ENCODE peak calls at places on chromosomes 16 and 17, in four cellular contexts. J, V, C and A are unnamed samples.
A peak's percentile ranks its signal among the peaks of the same experiment; 100 is the strongest.

GRCh38 chr16:2325791-2326190 is 14.7 kb downstream of the ABCA3 start:
- DNase-seq in V (no peak), C (no peak), J (no peak), A (no peak)

GRCh38 chr17:20242271-20242670 is 225.1 kb downstream of the LGALS9B start:
- DNase-seq in C (no peak), J (no peak), V (no peak), A (no peak)

GRCh38 chr17:77410470-77410869 is 269.7 kb downstream of the SEC14L1 start:
- DNase-seq in V (no peak), C (no peak), J (no peak), A (no peak)

GRCh38 chr16:30491744-30492308 is 19.3 kb downstream of the ITGAL start:
- DNase-seq in V (no peak), C (peak; percentile 79), J (peak; percentile 56), A (no peak)

GRCh38 chr17:15655162-15655561 is 28.9 kb downstream of the TRIM16 start:
- DNase-seq in V (no peak), C (no peak), J (no peak), A (peak; percentile 2)

GRCh38 chr17:59791603-59792457 is 84.4 kb downstream of the VMP1 start:
- DNase-seq in J (peak; percentile 85), C (no peak), V (no peak), A (no peak)

GRCh38 chr16:19165101-19165500 is 2.9 kb upstream of the SYT17 start:
- DNase-seq in C (no peak), V (no peak), J (no peak), A (no peak)

GRCh38 chr17:39016193-39017153 is 49.3 kb upstream of the FBXO47 start:
- DNase-seq in V (no peak), J (no peak), C (no peak), A (peak; percentile 43)

GRCh38 chr16:50960517-50961202 is 190.4 kb downstream of the SALL1 start:
- DNase-seq in C (no peak), J (no peak), V (no peak), A (no peak)

GRCh38 chr17:50781167-50781566 is 13.8 kb upstream of the ANKRD40CL start:
- DNase-seq in J (no peak), V (no peak), C (no peak), A (no peak)

GRCh38 chr17:7922499-7923289 is 6.6 kb upstream of the RNF227 start:
- DNase-seq in J (no peak), C (no peak), V (no peak), A (no peak)

GRCh38 chr16:16019488-16019887 is 70.1 kb downstream of the ABCC1 start:
- DNase-seq in V (no peak), C (no peak), J (no peak), A (no peak)

GRCh38 chr16:62261760-62262159 is 225.5 kb upstream of the CDH8 start:
- DNase-seq in J (no peak), C (no peak), V (no peak), A (no peak)

GRCh38 chr17:27038676-27039075 is 255.2 kb upstream of the WSB1 start:
- DNase-seq in J (peak; percentile 19), V (peak; percentile 19), C (peak; percentile 34), A (no peak)

GRCh38 chr16:17273142-17273561 is 197.6 kb downstream of the XYLT1 start:
- DNase-seq in C (no peak), J (peak; percentile 35), V (no peak), A (peak; percentile 66)

GRCh38 chr17:10135539-10136257 is 62.7 kb downstream of the GAS7 start:
- DNase-seq in V (no peak), C (no peak), J (no peak), A (peak; percentile 51)

GRCh38 chr17:7823581-7824001 is 10.4 kb upstream of the KDM6B start:
- DNase-seq in V (no peak), C (no peak), J (no peak), A (no peak)

GRCh38 chr17:82127704-82128103 is 29.7 kb upstream of the FASN start:
- DNase-seq in J (no peak), V (peak; percentile 11), C (no peak), A (no peak)

GRCh38 chr17:11404431-11404830 is 163.4 kb downstream of the SHISA6 start:
- DNase-seq in V (no peak), C (no peak), J (no peak), A (no peak)

GRCh38 chr16:17414421-17414820 is 56.3 kb downstream of the XYLT1 start:
- DNase-seq in J (no peak), C (no peak), V (no peak), A (no peak)

DNA sequence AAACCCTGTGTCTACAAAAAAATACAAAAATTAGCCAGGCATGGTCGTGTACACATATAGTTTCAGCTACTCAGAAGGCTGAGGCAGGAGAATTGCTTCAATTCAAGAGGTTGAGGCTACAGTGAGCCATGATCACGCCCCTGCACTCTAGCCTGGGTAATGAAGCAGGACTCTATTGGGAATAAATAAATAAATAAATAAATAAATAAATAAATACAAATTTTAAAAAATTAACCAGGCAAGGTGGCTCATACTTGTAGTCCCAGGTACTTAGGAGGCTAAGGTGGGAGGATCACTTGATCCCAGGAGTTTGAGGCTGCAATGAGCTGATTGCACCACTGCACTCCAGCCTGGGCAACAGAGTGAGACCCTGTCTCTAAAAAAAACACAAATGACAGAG is 32.5 kb upstream of the NUFIP2 start:
- DNase-seq in C (no peak), J (no peak), V (no peak), A (no peak)
- TF ChIP-seq REST in C (no peak), J (no peak), V (no peak), A (no peak)

GRCh38 chr17:2990396-2990795 is 73.0 kb downstream of the OR1D5 start:
- DNase-seq in J (no peak), C (no peak), V (no peak), A (no peak)
- TF ChIP-seq GABPA in J (no peak), C (no peak), V (no peak), A (no peak)

DNA sequence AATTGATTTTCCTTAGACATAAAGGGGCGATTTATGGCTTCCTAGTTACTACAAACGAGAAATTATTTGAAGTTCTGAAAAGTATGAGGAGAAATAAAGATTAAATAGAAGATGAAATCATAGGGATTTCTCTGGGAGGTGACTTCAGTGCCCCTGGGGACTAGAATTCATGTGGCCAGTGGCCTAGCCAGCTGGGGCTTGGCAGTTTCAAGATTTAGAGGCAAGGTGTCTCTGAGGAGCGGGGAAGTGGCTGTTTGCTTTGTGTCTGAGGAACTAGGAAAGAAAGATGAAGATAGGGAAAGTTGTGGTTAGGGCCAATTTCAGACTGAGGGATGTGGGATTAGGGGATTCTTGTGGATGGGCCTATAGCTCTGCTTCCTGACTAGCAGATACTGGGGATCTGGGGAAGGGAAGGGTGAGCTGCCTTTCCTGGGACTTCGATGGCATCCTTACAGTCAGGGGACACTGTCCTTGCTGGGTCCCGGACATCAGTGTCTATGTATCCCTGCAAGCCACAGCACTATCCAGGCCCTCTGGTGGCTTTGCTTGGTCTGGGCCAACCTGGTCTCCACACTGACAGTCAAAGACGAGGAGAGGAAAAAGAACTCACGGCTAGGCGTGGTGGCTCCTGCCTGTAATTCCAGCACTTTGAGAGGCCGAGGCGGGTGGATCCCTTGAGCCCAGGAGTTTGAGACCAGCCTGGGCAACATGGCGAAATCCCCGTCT is 22.4 kb upstream of the MEOX1 start:
- DNase-seq in C (no peak), J (no peak), V (no peak), A (no peak)
- TF ChIP-seq CTCF in C (no peak), J (peak; percentile 48), V (no peak), A (no peak)

GRCh38 chr17:63519972-63520882 is 2.9 kb upstream of the KCNH6 start:
- DNase-seq in C (no peak), V (no peak), J (peak; percentile 96), A (no peak)
- TF ChIP-seq REST in C (no peak), V (no peak), J (peak; percentile 5), A (no peak)

GRCh38 chr17:62172492-62173291 is 107.6 kb upstream of the MED13 start:
- DNase-seq in V (no peak), J (no peak), C (peak; percentile 89), A (no peak)

GRCh38 chr17:62179525-62180161 is 114.6 kb upstream of the MED13 start:
- DNase-seq in J (peak; percentile 52), V (no peak), C (peak; percentile 73), A (no peak)

GRCh38 chr17:62180772-62181171 is 115.7 kb upstream of the MED13 start:
- DNase-seq in C (no peak), J (no peak), V (no peak), A (no peak)

DNA sequence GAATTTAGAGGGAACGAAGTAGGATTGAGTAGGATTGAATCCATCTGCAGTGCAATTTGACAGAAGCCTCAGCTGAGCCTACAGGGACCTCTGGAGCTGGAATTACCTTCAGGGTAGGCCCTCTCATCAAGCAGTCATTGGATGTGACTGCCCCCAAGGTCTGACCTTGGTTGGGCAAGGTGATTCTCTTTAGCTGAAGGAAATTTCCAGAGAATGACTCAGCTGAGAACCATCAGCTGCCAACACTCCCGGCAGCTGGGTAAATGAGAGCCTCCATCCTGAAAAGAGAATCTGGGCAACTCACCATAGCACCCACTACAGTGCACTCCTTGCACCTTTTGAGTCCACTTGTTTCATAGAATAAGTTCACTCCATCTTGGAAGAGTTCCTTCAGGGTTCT is 113.5 kb upstream of the MED13 start:
- DNase-seq in J (no peak), V (no peak), C (no peak), A (no peak)
- TF ChIP-seq GABPA in J (no peak), V (no peak), C (no peak), A (no peak)